ENCODE peak calls at places on chromosomes 1 and 21, in eight cellular contexts. V is CD8-positive, alpha-beta T cell; M is esophagus squamous epithelium; X is prostate gland; I is A673; L is cardiac muscle cell; J is pancreas; H is HCT116. R is an unnamed sample. For H3K36me3, the result is how much of the 10 kb centered on the place peaks cover.

GRCh38 chr1:210826686-210827085 is 307.3 kb downstream of the KCNH1 start:
- DNase-seq in M (no peak), J (no peak), V (no peak), I (no peak), L (no peak), X (no peak), H (no peak), R (no peak)

GRCh38 chr1:53294557-53294956 is 33.3 kb downstream of the LRP8 start:
- DNase-seq in V (no peak), I (no peak), X (no peak), M (no peak), J (no peak), H (no peak), L (peak), R (no peak)

GRCh38 chr1:152745289-152745704 is 12.5 kb upstream of the KPRP start:
- DNase-seq in I (peak), L (no peak), X (no peak), H (peak), M (no peak), V (no peak), J (no peak), R (no peak)

GRCh38 chr1:234870020-234870378 is 258.6 kb downstream of the TOMM20 start:
- DNase-seq in V (no peak), H (no peak), I (no peak), M (no peak), L (no peak), X (no peak), J (no peak), R (no peak)

GRCh38 chr1:33342041-33342723 is 21.3 kb upstream of the A3GALT2 start:
- DNase-seq in L (peak), H (no peak), J (peak), V (no peak), I (peak), M (no peak), X (peak), R (no peak)

GRCh38 chr1:61851849-61852692 is 109.8 kb downstream of the PATJ start:
- DNase-seq in V (no peak), L (peak), M (no peak), H (peak), X (peak), J (no peak), I (peak), R (no peak)

GRCh38 chr1:231691618-231692259 is 65.1 kb downstream of the DISC1 start:
- DNase-seq in J (no peak), X (no peak), M (no peak), H (peak), L (peak), V (no peak), I (peak), R (peak)

GRCh38 chr1:113399063-113399583 is 8.8 kb downstream of the MAGI3 start:
- DNase-seq in X (no peak), V (no peak), L (no peak), J (no peak), I (peak), M (no peak), H (no peak), R (no peak)

GRCh38 chr1:9651565-9652378 is at the start of gene PIK3CD:
- DNase-seq in X (no peak), M (no peak), L (peak), H (no peak), I (peak), J (no peak), V (peak), R (no peak)

GRCh38 chr21:45004059-45004422 is 64.2 kb downstream of the SLX9 start:
- DNase-seq in X (no peak), I (no peak), M (no peak), H (no peak), J (peak), L (no peak), V (no peak), R (no peak)

GRCh38 chr21:45004481-45005263 is 64.8 kb downstream of the SLX9 start:
- DNase-seq in H (no peak), I (no peak), L (no peak), J (no peak), V (no peak), X (no peak), M (no peak), R (no peak)

GRCh38 chr21:45002381-45003204 is 62.8 kb downstream of the SLX9 start:
- DNase-seq in M (no peak), I (no peak), L (no peak), H (no peak), J (peak), V (no peak), X (no peak), R (no peak)

GRCh38 chr21:45001134-45002095 is 61.6 kb downstream of the SLX9 start:
- DNase-seq in H (no peak), J (peak), V (no peak), L (peak), X (peak), I (no peak), M (no peak), R (no peak)

DNA sequence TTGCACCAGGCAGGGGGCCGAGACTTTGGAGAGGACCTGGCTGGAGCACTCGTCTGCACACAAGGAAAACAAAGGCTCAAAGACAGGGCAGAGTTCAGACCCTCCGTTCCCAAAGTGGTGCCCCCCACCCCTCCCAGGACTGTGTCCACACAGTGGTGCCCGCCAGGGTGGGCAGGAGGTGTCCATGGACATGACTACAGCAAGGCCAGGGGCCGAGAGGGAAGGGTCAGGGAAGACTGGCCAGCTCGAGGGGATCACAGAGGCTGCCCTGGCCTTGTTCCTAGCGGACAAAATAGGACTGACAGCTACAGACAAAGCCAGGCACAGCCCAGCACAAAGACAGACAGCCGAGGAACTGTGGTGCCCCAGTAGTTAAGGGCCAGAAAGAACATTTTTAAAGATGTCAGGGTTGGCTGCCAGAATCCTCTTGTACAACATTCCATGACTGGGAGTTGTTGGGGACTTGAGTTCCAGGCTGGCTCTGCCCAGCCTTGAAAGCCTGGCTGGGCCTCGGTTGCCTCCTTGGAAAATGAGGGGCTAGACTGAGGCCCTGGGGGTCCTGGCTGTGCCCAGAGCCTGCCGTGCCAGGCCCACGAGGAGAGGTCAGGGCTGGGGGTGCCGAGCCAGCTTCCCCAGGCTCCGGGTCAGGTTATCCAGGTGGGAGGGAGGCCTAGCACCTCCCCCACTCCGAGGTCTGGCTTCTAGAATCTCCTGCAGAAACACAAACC is 63.7 kb downstream of the SLX9 start:
- DNase-seq in H (no peak), V (no peak), L (no peak), J (no peak), M (no peak), I (no peak), X (no peak), R (no peak)
- H3K4me3 ChIP-seq in H (no peak), V (no peak), L (no peak), J (no peak), M (no peak), I (no peak), X (no peak), R (no peak)

DNA sequence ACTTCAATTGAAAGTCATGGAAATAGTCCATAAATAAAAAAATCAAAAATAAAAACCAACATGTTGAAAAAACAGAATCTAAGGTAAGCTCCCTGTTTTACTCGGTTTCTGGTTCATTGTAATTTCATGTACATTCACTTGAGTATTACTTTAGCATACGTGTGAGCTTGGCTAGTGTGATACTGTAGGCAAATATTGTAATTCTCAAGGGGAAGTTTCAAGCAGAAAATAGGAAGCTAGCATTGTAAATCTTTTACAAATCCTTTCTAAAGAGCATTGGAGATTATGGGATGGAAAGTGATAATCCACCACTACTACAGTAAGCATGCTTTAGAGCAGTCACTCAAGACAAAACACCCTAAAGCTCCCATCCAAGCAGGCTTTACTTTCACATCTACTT is 3.3 kb upstream of the LPAR3 start:
- DNase-seq in L (no peak), H (no peak), I (no peak), J (no peak), V (no peak), M (no peak), X (no peak), R (no peak)
- H3K36me3 ChIP-seq in L (under half), H (under half), I (under half), J (under half), V (under half), M (under half), X (under half), R (under half)

DNA sequence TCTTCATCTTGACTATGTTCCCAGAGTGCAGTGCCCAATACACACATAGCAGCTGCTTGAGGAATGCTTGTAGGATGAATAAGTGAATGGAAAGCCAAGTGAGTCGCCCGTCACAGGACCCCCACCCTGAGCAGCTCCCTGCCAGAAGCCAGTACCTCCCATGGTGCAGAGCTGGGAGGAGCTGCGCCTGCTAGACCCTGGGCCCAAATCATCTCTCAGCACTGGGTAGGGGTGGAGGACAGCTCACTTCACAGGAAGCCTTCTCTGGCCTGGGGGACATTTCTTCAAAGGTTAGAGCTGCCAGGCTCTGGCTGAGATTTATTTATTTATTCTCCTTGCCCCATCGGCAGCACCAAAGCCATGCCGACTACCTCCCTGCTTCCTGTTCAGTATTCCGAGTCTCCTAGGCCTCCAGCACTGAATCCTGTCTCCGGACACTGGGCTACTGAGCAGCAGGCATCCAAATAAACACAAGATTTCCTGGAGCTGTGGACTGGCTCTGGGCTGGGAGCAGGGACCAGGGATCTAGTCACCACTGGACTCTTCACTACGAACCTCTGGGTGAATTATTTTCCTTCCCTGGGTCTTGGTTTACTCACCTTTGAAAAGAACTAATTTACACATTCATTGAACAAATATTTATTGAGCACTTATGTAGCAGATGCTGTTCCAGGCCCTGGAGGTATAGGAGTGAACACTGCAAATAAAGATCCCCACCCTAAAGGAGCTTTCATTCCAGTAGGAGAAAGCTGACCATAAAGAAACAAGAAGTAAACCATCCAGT is 187.7 kb downstream of the TRABD2B start:
- DNase-seq in M (no peak), H (no peak), V (no peak), X (no peak), I (no peak), L (no peak), J (no peak), R (no peak)
- H3K4me3 ChIP-seq in M (no peak), H (no peak), V (no peak), X (no peak), I (no peak), L (no peak), J (no peak), R (no peak)

DNA sequence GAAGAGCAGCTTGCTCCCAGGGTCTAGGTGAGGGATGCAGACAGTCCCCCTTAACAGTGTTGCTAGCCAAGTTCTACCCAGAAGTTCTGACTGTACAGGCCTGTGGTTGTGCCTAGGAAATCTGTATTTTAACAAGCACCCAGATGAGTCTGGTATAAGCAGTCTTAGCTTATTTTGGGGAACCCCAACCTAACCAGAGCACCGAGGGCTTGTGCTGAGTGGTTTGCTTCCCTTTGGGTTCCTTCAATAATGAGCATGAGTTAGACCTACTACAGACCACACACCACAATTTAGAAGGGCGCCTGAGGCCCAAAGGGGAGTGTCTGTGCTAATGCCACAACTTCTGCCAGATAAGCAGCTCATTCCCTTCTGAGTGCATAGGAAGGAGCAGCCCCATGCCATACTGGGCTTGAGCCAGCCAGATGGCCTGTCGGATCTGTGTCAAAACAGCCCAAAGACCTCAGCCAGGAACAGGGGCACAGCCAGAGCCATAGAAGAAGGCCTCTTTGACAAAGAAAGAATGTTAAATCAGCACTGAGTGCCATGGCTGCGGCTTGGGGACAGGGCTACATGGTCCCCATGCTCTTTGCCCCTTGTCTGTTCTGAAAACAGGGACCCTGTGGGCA is 15.4 kb upstream of the LSS start:
- DNase-seq in J (no peak), M (no peak), L (no peak), I (no peak), V (no peak), X (no peak), H (no peak), R (no peak)
- H3K36me3 ChIP-seq in J (under half), M (half or more), L (half or more), I (half or more), V (half or more), X (under half), H (half or more), R (under half)

GRCh38 chr1:24744911-24745710 is at the start of gene CLIC4:
- DNase-seq in I (peak), J (peak), H (peak), V (peak), X (peak), M (peak), L (peak), R (peak)

GRCh38 chr1:24749257-24749656 is 4.0 kb downstream of the CLIC4 start:
- DNase-seq in L (no peak), V (no peak), J (no peak), X (no peak), M (no peak), I (no peak), H (no peak), R (no peak)

GRCh38 chr1:24749886-24750285 is 4.6 kb downstream of the CLIC4 start:
- DNase-seq in H (no peak), M (no peak), V (no peak), L (no peak), X (no peak), J (no peak), I (no peak), R (no peak)

GRCh38 chr1:24745711-24746582 is 700 bp downstream of the CLIC4 start:
- DNase-seq in M (no peak), I (peak), X (peak), L (peak), J (no peak), H (no peak), V (peak), R (no peak)

GRCh38 chr1:24748191-24749121 is 3.2 kb downstream of the CLIC4 start:
- DNase-seq in H (no peak), X (no peak), J (no peak), I (no peak), V (no peak), L (no peak), M (no peak), R (no peak)
- H3K4me3 ChIP-seq in H (no peak), X (no peak), J (no peak), I (peak), V (no peak), L (peak), M (peak), R (no peak)

DNA sequence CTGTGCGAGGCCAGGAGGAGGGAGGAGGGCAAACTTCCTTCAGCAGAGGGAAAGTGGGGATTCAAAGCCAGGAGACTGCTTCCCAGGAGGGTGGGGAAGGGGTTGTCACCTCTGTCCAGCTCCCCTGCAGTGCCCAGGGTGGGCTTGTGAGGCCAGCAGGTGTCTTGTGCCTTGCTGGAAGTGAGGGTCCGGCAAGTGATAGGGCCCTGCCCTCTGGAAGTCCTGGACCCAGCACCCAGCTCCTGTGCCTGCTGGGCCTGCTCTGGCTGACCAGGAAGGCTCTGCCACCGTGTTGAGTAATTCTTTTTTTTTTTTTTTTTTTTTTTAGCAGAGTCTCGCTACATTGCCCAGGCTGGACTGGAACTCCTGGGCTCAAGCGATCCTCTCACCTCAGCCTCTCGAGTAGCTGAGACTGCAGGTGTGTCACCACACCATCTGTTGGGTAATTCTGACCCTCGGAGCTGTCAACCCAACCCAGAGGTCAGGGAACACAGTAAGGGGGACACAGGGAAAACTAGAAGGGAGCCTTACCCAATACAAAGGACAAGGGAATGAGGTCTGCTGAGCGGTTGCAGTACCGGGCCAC is 1.0 kb downstream of the BEST4 start:
- DNase-seq in J (peak), I (no peak), M (no peak), X (no peak), H (no peak), L (no peak), V (no peak), R (no peak)
- H3K36me3 ChIP-seq in J (under half), I (under half), M (under half), X (under half), H (under half), L (under half), V (under half), R (under half)